ENCODE peak calls at places on chromosomes 12 and 14, in eight cellular contexts. O is stimulated activated CD4-positive, alpha-beta T cell treated with anti-CD3 and anti-CD28 coated beads, Interleukin-12 subunit alpha, Interleukin-12 subunit beta, amount 100 ng/mL, for 24 hours; T is dorsolateral prefrontal cortex; R is Right ventricle myocardium superior; Z is sciatic nerve; V is heart left ventricle; J is effector memory CD8-positive, alpha-beta T cell; L is foreskin fibroblast. M is an unnamed sample.

GRCh38 chr12:29796823-29797263 is 13.1 kb upstream of the TMTC1 start:
- DNase-seq in T (no peak), L (peak), J (no peak), R (no peak), V (no peak), Z (no peak), O (no peak), M (peak)

GRCh38 chr12:31343139-31343538 is 17.2 kb upstream of the SINHCAF start:
- DNase-seq in Z (no peak), O (no peak), L (no peak), V (no peak), R (no peak), T (no peak), J (no peak), M (no peak)

GRCh38 chr12:12007001-12007712 is 63.6 kb upstream of the BCL2L14 start:
- DNase-seq in J (no peak), O (peak), R (no peak), Z (no peak), T (no peak), V (no peak), L (no peak), M (no peak)

GRCh38 chr12:84069699-84070098 is 842.9 kb downstream of the SLC6A15 start:
- DNase-seq in Z (no peak), J (no peak), V (no peak), R (no peak), T (no peak), L (peak), O (no peak), M (no peak)

GRCh38 chr12:80811957-80812708 is 95.4 kb downstream of the MYF5 start:
- DNase-seq in J (no peak), Z (no peak), V (no peak), L (no peak), T (no peak), R (no peak), O (no peak), M (no peak)

GRCh38 chr14:23101213-23101970 is 3.4 kb downstream of the CIROP start:
- DNase-seq in Z (no peak), L (no peak), R (no peak), O (no peak), T (no peak), J (no peak), V (no peak), M (no peak)

GRCh38 chr12:104957388-104958008 is 592 bp downstream of the SLC41A2 start:
- DNase-seq in T (no peak), R (no peak), V (peak), J (peak), L (peak), Z (no peak), O (no peak), M (no peak)

GRCh38 chr14:35342160-35343010 is 50.2 kb downstream of the PSMA6 start:
- DNase-seq in R (peak), T (no peak), Z (no peak), L (peak), O (no peak), J (no peak), V (peak), M (no peak)

GRCh38 chr12:79991586-79991985 is 56.7 kb upstream of the PPP1R12A start:
- DNase-seq in O (no peak), R (no peak), J (no peak), T (no peak), L (no peak), V (no peak), Z (no peak), M (no peak)

GRCh38 chr12:28909291-28909690 is 239.8 kb upstream of the FAR2 start:
- DNase-seq in J (no peak), L (peak), Z (no peak), O (no peak), R (no peak), V (no peak), T (no peak), M (peak)

GRCh38 chr12:93847517-93848452 is 170.6 kb downstream of the CRADD start:
- DNase-seq in T (no peak), V (no peak), O (no peak), R (no peak), J (no peak), Z (no peak), L (no peak), M (no peak)

GRCh38 chr12:62750941-62751843 is 183.8 kb downstream of the PPM1H start:
- DNase-seq in T (no peak), V (no peak), L (no peak), O (no peak), J (no peak), R (no peak), Z (no peak), M (peak)

GRCh38 chr12:50627491-50627890 is 122.7 kb downstream of the DIP2B start:
- DNase-seq in O (no peak), R (no peak), J (no peak), V (no peak), T (no peak), Z (no peak), L (no peak), M (peak)

GRCh38 chr12:19155981-19156734 is 26.6 kb downstream of the PLEKHA5 start:
- DNase-seq in R (no peak), L (no peak), J (no peak), V (no peak), T (no peak), O (no peak), Z (no peak), M (no peak)

GRCh38 chr14:99728231-99728920 is 44.3 kb downstream of the CYP46A1 start:
- DNase-seq in L (no peak), T (peak), O (no peak), R (no peak), V (peak), Z (peak), J (no peak), M (no peak)

GRCh38 chr12:128810182-128811127 is 13.3 kb downstream of the SLC15A4 start:
- DNase-seq in R (peak), Z (no peak), L (peak), J (peak), V (peak), T (no peak), O (no peak), M (no peak)

GRCh38 chr12:27971606-27972005 is 927 bp downstream of the PTHLH start:
- DNase-seq in V (no peak), Z (no peak), O (no peak), L (peak), R (no peak), T (no peak), J (no peak), M (no peak)

M was measured in bronchial epithelial cell.